ENCODE peak calls at places on chromosomes 2 and 18, in five cellular contexts. V is A549, T is AG09309, U is neural progenitor cell, O is esophagus squamous epithelium. R is an unnamed sample.

GRCh38 chr2:157320409-157320808 is 5.2 kb downstream of the ERMN start:
- DNase-seq in T (no peak), V (no peak), O (no peak), U (no peak), R (no peak)

GRCh38 chr18:36735130-36735529 is 93.7 kb downstream of the TPGS2 start:
- DNase-seq in O (no peak), U (no peak), V (no peak), T (no peak), R (no peak)

GRCh38 chr2:75594599-75594998 is 33.9 kb upstream of the EVA1A start:
- DNase-seq in V (no peak), U (no peak), T (no peak), O (no peak), R (no peak)

GRCh38 chr2:233235977-233236376 is 15.5 kb upstream of the ATG16L1 start:
- DNase-seq in O (no peak), U (peak), V (no peak), T (no peak), R (no peak)

GRCh38 chr2:8452296-8452695 is 229.6 kb upstream of the ID2 start:
- DNase-seq in V (no peak), T (no peak), U (no peak), O (no peak), R (no peak)

GRCh38 chr2:86807462-86808275 is 17.0 kb upstream of the CD8A start:
- DNase-seq in U (peak), O (no peak), V (peak), T (no peak), R (no peak)

GRCh38 chr18:41162191-41162590 is 792.8 kb upstream of the PIK3C3 start:
- DNase-seq in V (no peak), U (no peak), O (no peak), T (no peak), R (no peak)

GRCh38 chr2:239098288-239098970 is 250.5 kb downstream of the TWIST2 start:
- DNase-seq in O (no peak), T (no peak), V (no peak), U (no peak), R (no peak)

GRCh38 chr2:151857650-151858049 is 29.4 kb upstream of the ARL5A start:
- DNase-seq in T (no peak), V (no peak), O (no peak), U (no peak), R (no peak)

GRCh38 chr2:151862688-151863087 is 34.5 kb upstream of the ARL5A start:
- DNase-seq in U (no peak), T (no peak), O (no peak), V (no peak), R (no peak)

GRCh38 chr2:151860210-151860609 is 32.0 kb upstream of the ARL5A start:
- DNase-seq in V (no peak), T (no peak), O (no peak), U (no peak), R (no peak)

GRCh38 chr2:151860613-151861146 is 32.5 kb upstream of the ARL5A start:
- DNase-seq in T (no peak), O (no peak), U (no peak), V (no peak), R (no peak)

DNA sequence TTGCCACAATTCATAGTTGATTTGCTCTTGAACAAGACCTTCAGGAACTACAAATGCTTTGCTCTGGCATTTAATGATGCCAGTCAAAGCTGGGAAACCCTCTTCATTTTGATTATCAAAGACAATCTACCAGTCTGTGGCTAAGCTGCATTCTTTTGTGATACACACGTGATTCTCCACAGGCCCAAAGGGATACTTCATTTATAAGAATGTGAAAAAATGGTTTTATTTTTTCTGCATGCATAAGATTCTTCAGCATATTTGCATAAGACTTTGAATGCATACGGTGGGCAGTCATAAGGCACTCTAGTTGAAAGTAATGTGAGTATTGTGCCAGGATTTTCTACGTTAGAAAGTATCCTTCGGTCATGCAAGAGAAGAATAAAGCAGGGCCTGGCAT is 33.0 kb upstream of the ARL5A start:
- DNase-seq in V (no peak), U (no peak), O (no peak), T (no peak), R (no peak)
- H3K4me3 ChIP-seq in V (no peak), U (no peak), O (no peak), T (no peak), R (no peak)

DNA sequence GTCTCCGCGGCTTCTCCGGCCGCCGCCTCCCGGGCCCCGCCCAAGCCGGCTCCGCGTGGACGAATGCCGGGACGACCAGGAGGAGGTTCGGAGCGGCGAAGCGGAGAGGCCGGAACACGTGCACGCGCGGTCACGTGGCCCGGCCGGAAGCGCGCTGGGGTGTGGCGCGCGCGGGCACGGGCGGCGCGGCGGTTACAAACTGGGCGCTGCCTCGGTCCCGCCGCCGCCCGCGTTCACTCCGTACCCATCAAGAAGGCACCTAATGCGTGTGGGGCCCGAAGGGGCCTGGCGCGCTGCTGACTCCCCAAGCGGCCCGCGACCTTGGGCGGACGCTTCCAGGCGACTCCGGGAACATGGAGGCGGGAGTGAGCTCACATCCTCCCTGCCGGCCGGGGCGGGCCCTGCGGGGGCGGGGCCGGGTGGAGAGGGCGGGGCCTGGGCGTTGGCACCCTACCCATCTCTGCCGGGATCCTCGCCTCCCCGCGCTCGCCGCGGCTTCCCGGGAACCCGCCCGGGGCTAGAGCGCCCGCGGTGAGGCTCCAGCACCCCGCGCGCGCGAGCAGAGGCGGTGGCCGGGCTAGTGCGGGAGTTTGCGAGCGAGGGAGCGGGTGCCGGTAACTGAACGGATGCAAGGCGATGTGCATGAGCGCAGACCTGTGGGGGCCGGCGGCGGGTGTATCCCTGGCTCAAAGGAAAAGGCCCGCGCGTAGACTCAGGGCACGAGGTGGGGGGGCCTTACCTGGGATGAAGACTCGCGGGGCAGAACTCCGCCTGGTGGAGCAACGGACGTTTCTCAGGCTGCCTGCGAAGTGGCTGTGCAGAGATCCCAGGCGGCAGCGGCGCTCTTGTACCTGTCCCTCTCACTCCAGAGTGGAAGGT is at the start of gene TMEM185B:
- DNase-seq in V (peak), O (no peak), T (no peak), U (peak), R (peak)
- TF ChIP-seq CTCF in V (peak), O (peak), T (peak), U (peak), R (peak)

GRCh38 chr2:68203587-68203986 is 45.9 kb downstream of the PNO1 start:
- DNase-seq in U (no peak), O (no peak), V (no peak), T (no peak), R (no peak)
- H3K4me3 ChIP-seq in U (no peak), O (no peak), V (no peak), T (no peak), R (no peak)

GRCh38 chr2:98743835-98744234 is 12.9 kb upstream of the MGAT4A start:
- DNase-seq in V (no peak), T (no peak), U (no peak), O (no peak), R (no peak)

GRCh38 chr2:98747888-98748287 is 17.0 kb upstream of the MGAT4A start:
- DNase-seq in O (no peak), U (no peak), V (no peak), T (no peak), R (no peak)

GRCh38 chr2:98748303-98749052 is 17.5 kb upstream of the MGAT4A start:
- DNase-seq in U (no peak), T (no peak), V (no peak), O (no peak), R (no peak)

GRCh38 chr2:98746426-98746825 is 15.5 kb upstream of the MGAT4A start:
- DNase-seq in T (no peak), U (no peak), V (no peak), O (no peak), R (no peak)

GRCh38 chr2:98744595-98744994 is 13.7 kb upstream of the MGAT4A start:
- DNase-seq in O (no peak), U (no peak), T (no peak), V (no peak), R (no peak)
- TF ChIP-seq CTCF in O (no peak), U (no peak), T (no peak), V (no peak), R (no peak)

DNA sequence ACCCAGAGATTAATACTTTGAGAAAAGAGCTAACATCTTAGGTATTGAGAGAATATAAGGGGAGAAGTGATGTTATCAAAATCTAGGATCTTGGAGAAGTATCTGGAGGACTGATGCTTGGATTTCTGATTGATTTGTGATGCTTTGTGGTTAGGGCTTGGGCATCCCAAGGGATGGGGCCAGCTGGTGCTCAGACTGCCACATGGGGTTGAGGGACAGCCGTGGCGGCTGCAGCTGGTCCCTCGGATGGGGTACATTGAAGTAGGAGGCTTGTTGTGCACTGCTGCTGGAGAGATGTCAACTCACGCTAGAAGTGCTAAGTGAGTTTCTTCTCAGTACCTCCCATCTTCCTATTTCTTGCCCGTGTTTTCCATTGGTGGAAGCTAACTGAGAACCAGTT is 22.4 kb downstream of the HRH4 start:
- DNase-seq in V (no peak), O (no peak), U (no peak), T (no peak), R (no peak)
- H3K4me3 ChIP-seq in V (no peak), O (no peak), U (no peak), T (no peak), R (no peak)

R was measured in astrocyte of the cerebellum.